ENCODE peak calls at places on chromosomes 3 and 15, in five cellular contexts. L is astrocyte; U is body of pancreas; E is sigmoid colon; X is activated CD8-positive, alpha-beta T cell treated with anti-CD3 and anti-CD28 coated beads for 36 hours. D is an unnamed sample.

GRCh38 chr3:132255041-132255745 is 62.0 kb upstream of the ACP3 start:
- DNase-seq in L (peak), U (no peak), E (no peak), X (no peak), D (no peak)

GRCh38 chr3:29642393-29643033 is 361.6 kb downstream of the RBMS3 start:
- DNase-seq in L (peak), U (no peak), E (no peak), X (no peak), D (no peak)

GRCh38 chr3:69720824-69721223 is 18.4 kb upstream of the MITF start:
- DNase-seq in L (no peak), U (no peak), E (no peak), X (no peak), D (no peak)

GRCh38 chr15:53843869-53844569 is 84.6 kb upstream of the WDR72 start:
- DNase-seq in L (no peak), U (no peak), E (no peak), X (no peak), D (no peak)

GRCh38 chr3:12468276-12468675 is 16.0 kb upstream of the TSEN2 start:
- DNase-seq in L (no peak), U (no peak), E (peak), X (no peak), D (no peak)

GRCh38 chr3:53570709-53571108 is 76.3 kb downstream of the CACNA1D start:
- DNase-seq in L (peak), U (no peak), E (no peak), X (no peak), D (no peak)

GRCh38 chr3:118628704-118629341 is 405.8 kb downstream of the IGSF11 start:
- DNase-seq in L (peak), U (peak), E (peak), X (peak), D (no peak)

GRCh38 chr3:170421147-170421641 is 2.5 kb downstream of the CLDN11 start:
- DNase-seq in L (peak), U (no peak), E (no peak), X (no peak), D (no peak)

GRCh38 chr3:28077566-28077965 is 163.9 kb upstream of the CMC1 start:
- DNase-seq in L (peak), U (peak), E (no peak), X (no peak), D (no peak)

GRCh38 chr15:67783303-67783702 is 42.0 kb upstream of the SKOR1 start:
- DNase-seq in L (no peak), U (no peak), E (no peak), X (peak), D (no peak)

GRCh38 chr3:187679638-187680396 is 9.6 kb upstream of the SST start:
- DNase-seq in L (peak), U (peak), E (peak), X (peak), D (no peak)

GRCh38 chr3:123036352-123037014 is 8.9 kb upstream of the SEMA5B start:
- DNase-seq in L (no peak), U (no peak), E (no peak), X (no peak), D (no peak)

GRCh38 chr3:8001712-8002111 is 499.9 kb upstream of the LMCD1 start:
- DNase-seq in L (no peak), U (no peak), E (no peak), X (no peak), D (no peak)

GRCh38 chr3:21668012-21668411 is 83.0 kb downstream of the ZNF385D start:
- DNase-seq in L (no peak), U (no peak), E (no peak), X (no peak), D (no peak)

GRCh38 chr3:82329300-82329699 is 567.9 kb upstream of the GBE1 start:
- DNase-seq in L (no peak), U (no peak), E (no peak), X (no peak), D (no peak)

GRCh38 chr3:69200384-69201068 is 78.1 kb upstream of the LMOD3 start:
- DNase-seq in L (peak), U (peak), E (no peak), X (peak), D (no peak)

GRCh38 chr3:42443292-42443691 is 32.9 kb upstream of the LYZL4 start:
- DNase-seq in L (no peak), U (no peak), E (no peak), X (no peak), D (no peak)

GRCh38 chr3:123750659-123751420 is 133.3 kb downstream of the MYLK start:
- DNase-seq in L (peak), U (no peak), E (no peak), X (no peak), D (no peak)

GRCh38 chr15:79475312-79475711 is 43.2 kb downstream of the MINAR1 start:
- DNase-seq in L (peak), U (no peak), E (no peak), X (no peak), D (no peak)

GRCh38 chr15:98798375-98798893 is 150.1 kb downstream of the IGF1R start:
- DNase-seq in L (no peak), U (no peak), E (no peak), X (no peak), D (no peak)

GRCh38 chr15:51267047-51267713 is 71.2 kb downstream of the CYP19A1 start:
- DNase-seq in L (no peak), U (no peak), E (no peak), X (no peak), D (no peak)

GRCh38 chr3:188153498-188153948 is 434 bp upstream of the LPP start:
- DNase-seq in L (peak), U (peak), E (peak), X (no peak), D (no peak)

GRCh38 chr3:41683666-41684350 is 278.1 kb downstream of the ULK4 start:
- DNase-seq in L (peak), U (no peak), E (no peak), X (no peak), D (no peak)

GRCh38 chr3:73379465-73379864 is 245.3 kb downstream of the PDZRN3 start:
- DNase-seq in L (peak), U (no peak), E (no peak), X (no peak), D (no peak)

GRCh38 chr15:44812029-44812517 is 75.7 kb downstream of the TRIM69 start:
- DNase-seq in L (no peak), U (peak), E (no peak), X (no peak), D (no peak)

GRCh38 chr15:39618063-39618823 is 37.4 kb downstream of the THBS1 start:
- DNase-seq in L (no peak), U (no peak), E (no peak), X (no peak), D (no peak)

GRCh38 chr3:120496278-120496975 is 45.6 kb upstream of the FSTL1 start:
- DNase-seq in L (peak), U (no peak), E (no peak), X (no peak), D (no peak)

GRCh38 chr15:68231102-68231818 is 1.7 kb upstream of the CLN6 start:
- DNase-seq in L (no peak), U (no peak), E (no peak), X (no peak), D (peak)

GRCh38 chr15:55108858-55109518 is 87.8 kb downstream of the RSL24D1 start:
- DNase-seq in L (no peak), U (peak), E (peak), X (peak), D (no peak)

GRCh38 chr15:100001405-100001804 is 268.2 kb upstream of the LYSMD4 start:
- DNase-seq in L (no peak), U (no peak), E (no peak), X (peak), D (peak)

GRCh38 chr15:73927003-73927475 is 777 bp downstream of the LOXL1 start:
- DNase-seq in L (no peak), U (peak), E (peak), X (peak), D (no peak)

GRCh38 chr15:59797756-59798604 is 108.9 kb upstream of the BNIP2 start:
- DNase-seq in L (no peak), U (no peak), E (no peak), X (no peak), D (no peak)

GRCh38 chr3:25592510-25592968 is 72.2 kb downstream of the TOP2B start:
- DNase-seq in L (peak), U (no peak), E (peak), X (peak), D (no peak)

GRCh38 chr15:62719316-62719715 is 323.2 kb upstream of the TPM1 start:
- DNase-seq in L (peak), U (no peak), E (no peak), X (no peak), D (no peak)

GRCh38 chr3:134380249-134380648 is 6.0 kb upstream of the AMOTL2 start:
- DNase-seq in L (no peak), U (no peak), E (no peak), X (no peak), D (no peak)

GRCh38 chr15:89671687-89672086 is 7.5 kb downstream of the PLIN1 start:
- DNase-seq in L (no peak), U (no peak), E (no peak), X (no peak), D (no peak)

GRCh38 chr15:89674526-89674925 is 4.6 kb downstream of the PLIN1 start:
- DNase-seq in L (no peak), U (no peak), E (no peak), X (no peak), D (no peak)

GRCh38 chr15:89670985-89671560 is 8.1 kb downstream of the PLIN1 start:
- DNase-seq in L (no peak), U (no peak), E (no peak), X (no peak), D (no peak)

GRCh38 chr15:89672221-89673161 is 6.7 kb downstream of the PLIN1 start:
- DNase-seq in L (peak), U (no peak), E (no peak), X (no peak), D (no peak)

DNA sequence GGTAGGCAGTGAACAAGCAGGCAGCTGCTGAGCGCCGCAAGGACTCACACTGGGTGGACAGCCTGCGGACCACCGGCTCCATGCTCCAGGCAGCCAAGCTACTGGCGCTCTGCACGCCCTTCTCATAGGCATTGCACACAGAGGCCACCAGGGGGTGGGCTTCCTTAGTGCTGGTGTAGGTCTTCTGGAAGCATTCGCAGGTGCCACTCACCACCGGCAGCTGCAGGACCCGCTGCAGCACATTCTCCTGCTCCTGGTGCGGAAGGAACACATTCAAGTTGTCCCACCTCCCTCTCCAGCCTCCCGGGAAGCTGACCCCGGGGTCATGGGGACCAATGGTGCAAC is 6.0 kb downstream of the PLIN1 start:
- DNase-seq in L (no peak), U (no peak), E (no peak), X (peak), D (no peak)
- TF ChIP-seq CTCF in L (peak), U (no peak), E (no peak), X (peak), D (peak)

GRCh38 chr15:70853270-70853854 is 595 bp downstream of the LARP6 start:
- DNase-seq in L (peak), U (peak), E (no peak), X (peak), D (no peak)

GRCh38 chr15:70855764-70856163 is 1.8 kb upstream of the LARP6 start:
- DNase-seq in L (no peak), U (no peak), E (no peak), X (no peak), D (no peak)

GRCh38 chr15:70856177-70856883 is 2.4 kb upstream of the LARP6 start:
- DNase-seq in L (no peak), U (no peak), E (no peak), X (no peak), D (no peak)

GRCh38 chr15:70853855-70854668 is at the start of gene LARP6:
- DNase-seq in L (no peak), U (peak), E (peak), X (peak), D (no peak)

DNA sequence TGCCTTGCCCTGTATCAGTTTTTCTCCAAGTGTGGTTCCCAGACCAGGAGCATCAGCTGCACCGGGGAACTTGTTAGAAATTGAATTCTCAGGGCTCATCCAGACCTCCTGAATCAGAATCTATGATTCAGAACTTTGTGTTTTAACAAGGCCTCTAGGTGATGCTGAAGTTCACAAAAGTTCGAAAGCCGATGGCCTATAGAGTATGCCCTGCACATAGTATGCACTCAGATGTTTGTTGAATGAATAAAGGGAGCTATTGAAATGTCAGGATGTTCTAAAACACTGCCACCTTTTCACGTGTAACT is 666 bp upstream of the LARP6 start:
- DNase-seq in L (peak), U (no peak), E (no peak), X (no peak), D (no peak)
- TF ChIP-seq CTCF in L (peak), U (no peak), E (no peak), X (no peak), D (peak)

DNA sequence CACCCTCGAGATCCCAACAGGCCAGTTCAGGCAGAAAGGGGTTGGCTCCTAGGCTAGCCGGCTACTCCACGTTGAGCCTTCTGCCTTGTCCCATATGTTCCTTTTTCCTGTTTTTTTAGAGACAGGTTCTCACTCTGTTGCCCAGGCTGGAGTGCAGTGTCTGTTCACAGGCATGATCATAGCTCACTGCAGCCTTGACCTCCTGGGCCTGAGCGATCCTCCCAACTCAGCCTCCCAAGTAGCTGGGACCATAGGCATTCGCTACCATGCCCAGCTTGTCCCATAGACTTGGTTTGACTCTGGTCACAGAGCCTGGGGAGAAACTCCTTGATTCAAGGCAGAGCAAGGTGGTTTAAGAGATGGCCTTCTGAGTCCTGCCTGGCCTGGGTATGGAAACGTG is 32.3 kb downstream of the ZNF710 start:
- DNase-seq in L (no peak), U (no peak), E (peak), X (no peak), D (no peak)
- TF ChIP-seq CTCF in L (no peak), U (no peak), E (no peak), X (no peak), D (no peak)

GRCh38 chr3:129164500-129164899 is 3.6 kb upstream of the ISY1 start:
- DNase-seq in L (no peak), U (no peak), E (no peak), X (no peak), D (no peak)

GRCh38 chr3:129161860-129162271 is 1.0 kb upstream of the ISY1 start:
- DNase-seq in L (no peak), U (no peak), E (no peak), X (peak), D (no peak)

GRCh38 chr3:129166579-129167332 is 5.9 kb upstream of the ISY1 start:
- DNase-seq in L (no peak), U (no peak), E (no peak), X (no peak), D (no peak)

GRCh38 chr3:129160891-129161859 is at the start of gene ISY1:
- DNase-seq in L (peak), U (peak), E (peak), X (peak), D (peak)

GRCh38 chr3:129162729-129163579 is 2.1 kb upstream of the ISY1 start:
- DNase-seq in L (no peak), U (no peak), E (no peak), X (peak), D (no peak)
- TF ChIP-seq CTCF in L (no peak), U (no peak), E (no peak), X (peak), D (no peak)

GRCh38 chr3:30934208-30934550 is 39.7 kb upstream of the GADL1 start:
- DNase-seq in L (peak), U (no peak), E (no peak), X (peak), D (no peak)
- TF ChIP-seq CTCF in L (peak), U (peak), E (no peak), X (peak), D (peak)

GRCh38 chr15:57215371-57215770 is 160.9 kb upstream of the CGNL1 start:
- DNase-seq in L (no peak), U (no peak), E (no peak), X (no peak), D (no peak)

GRCh38 chr15:57218826-57219576 is 157.3 kb upstream of the CGNL1 start:
- DNase-seq in L (peak), U (no peak), E (no peak), X (no peak), D (no peak)

GRCh38 chr15:57216288-57216687 is 160.0 kb upstream of the CGNL1 start:
- DNase-seq in L (peak), U (no peak), E (no peak), X (peak), D (no peak)

GRCh38 chr15:57217716-57218598 is 158.3 kb upstream of the CGNL1 start:
- DNase-seq in L (peak), U (no peak), E (no peak), X (no peak), D (no peak)

DNA sequence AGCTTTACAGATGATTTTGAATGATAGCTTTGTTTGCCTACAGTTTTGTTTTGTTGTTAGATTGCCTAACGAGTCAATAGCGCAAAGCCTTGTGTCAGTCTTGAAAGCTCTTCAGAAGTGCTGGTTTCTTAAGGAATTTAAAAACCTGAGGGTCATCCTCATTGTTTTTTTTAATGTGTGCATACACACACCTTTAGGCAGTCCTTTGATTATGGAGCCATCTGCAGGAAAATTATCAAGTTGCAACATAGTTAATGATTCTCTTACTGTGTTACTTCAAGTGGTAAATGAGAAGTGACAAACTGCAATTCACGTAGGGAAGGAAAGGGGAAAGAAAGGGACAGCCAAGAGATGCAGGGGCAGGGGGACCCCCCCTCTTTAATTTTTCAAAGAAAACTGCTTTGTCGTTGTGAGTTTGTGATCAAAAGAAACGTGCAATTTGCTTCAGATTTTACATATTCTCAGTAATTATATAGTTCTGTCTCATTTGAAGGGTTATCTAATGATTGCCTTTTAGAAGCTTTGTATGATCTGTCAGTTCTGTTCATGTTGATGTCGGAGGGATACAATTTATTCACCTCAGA is 162.4 kb upstream of the CGNL1 start:
- DNase-seq in L (peak), U (no peak), E (no peak), X (no peak), D (no peak)
- TF ChIP-seq CTCF in L (peak), U (peak), E (no peak), X (peak), D (peak)

GRCh38 chr3:168539909-168540308 is 444.2 kb upstream of the GOLIM4 start:
- DNase-seq in L (peak), U (no peak), E (no peak), X (no peak), D (no peak)

GRCh38 chr3:168546707-168547106 is 451.0 kb upstream of the GOLIM4 start:
- DNase-seq in L (peak), U (no peak), E (no peak), X (no peak), D (no peak)

GRCh38 chr3:168545591-168545990 is 449.9 kb upstream of the GOLIM4 start:
- DNase-seq in L (peak), U (no peak), E (no peak), X (no peak), D (no peak)

GRCh38 chr3:168540726-168541125 is 445.0 kb upstream of the GOLIM4 start:
- DNase-seq in L (no peak), U (no peak), E (no peak), X (no peak), D (no peak)

DNA sequence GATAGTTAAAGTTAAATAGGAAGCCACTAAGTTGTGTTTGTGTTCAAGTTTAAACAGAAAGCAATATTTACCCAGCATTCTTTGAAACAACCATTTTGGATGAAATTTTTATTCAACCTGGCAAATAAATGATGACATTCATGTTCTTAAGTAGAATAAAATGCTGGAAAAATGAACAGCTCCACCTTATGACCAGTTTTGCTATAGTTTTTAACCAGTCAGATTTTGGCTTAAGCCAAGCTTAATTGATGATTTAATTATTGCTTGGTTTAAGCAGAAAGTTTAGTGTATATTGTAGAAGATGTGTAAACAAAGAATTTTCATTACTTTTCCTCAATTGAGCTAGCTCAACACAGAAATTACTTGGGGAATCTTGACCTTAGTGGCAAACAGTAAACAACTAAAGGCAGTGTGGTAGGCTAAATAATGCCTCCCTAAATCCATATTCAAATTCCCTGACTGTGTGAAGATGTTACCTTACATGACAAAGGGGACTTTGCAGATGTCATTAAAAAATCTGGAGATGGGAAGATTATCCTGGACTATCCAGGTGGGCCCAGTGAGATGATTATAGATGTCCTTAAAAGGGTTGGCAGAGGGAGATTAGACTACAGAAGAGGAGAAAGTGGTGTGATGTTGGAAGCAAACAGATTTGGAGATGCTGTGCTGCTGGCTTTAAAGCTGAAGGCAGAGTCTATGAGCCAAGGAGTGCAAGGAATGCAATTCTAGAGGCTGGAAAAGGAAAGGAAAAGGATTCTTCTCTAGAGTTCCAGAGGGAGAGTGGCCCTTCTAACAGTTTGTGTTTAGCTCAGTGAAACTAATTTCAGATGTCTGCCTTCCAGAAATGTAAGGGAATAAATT is 448.6 kb upstream of the GOLIM4 start:
- DNase-seq in L (no peak), U (no peak), E (no peak), X (no peak), D (no peak)
- TF ChIP-seq CTCF in L (peak), U (no peak), E (no peak), X (no peak), D (peak)

D was measured in chondrocyte.